ENCODE peak calls at places on chromosomes 2 and 18, in seven cellular contexts. One of them, this sample, is unnamed.

GRCh38 chr2:229313591-229313990 is 42.5 kb upstream of the PID1 start:
- DNase-seq in K562: no peak
- DNase-seq in SK-N-SH: no peak
- DNase-seq in GM12878: no peak
- DNase-seq in HepG2: no peak
- DNase-seq in H1: no peak
- DNase-seq in GM12891: no peak
- DNase-seq in this sample: no peak

GRCh38 chr2:152449578-152449977 is 114.6 kb downstream of the FMNL2 start:
- DNase-seq in K562: no peak
- DNase-seq in SK-N-SH: no peak
- DNase-seq in GM12878: no peak
- DNase-seq in HepG2: no peak
- DNase-seq in H1: no peak
- DNase-seq in GM12891: no peak
- DNase-seq in this sample: no peak

GRCh38 chr2:28437142-28437835 is 44.6 kb downstream of the FOSL2 start:
- DNase-seq in K562: no peak
- DNase-seq in SK-N-SH: peak; percentile 64
- DNase-seq in GM12878: no peak
- DNase-seq in HepG2: no peak
- DNase-seq in H1: no peak
- DNase-seq in GM12891: no peak
- DNase-seq in this sample: no peak

GRCh38 chr2:70935468-70936164 is at the start of gene ATP6V1B1:
- DNase-seq in K562: no peak
- DNase-seq in SK-N-SH: no peak
- DNase-seq in GM12878: no peak
- DNase-seq in HepG2: peak; percentile 23
- DNase-seq in H1: no peak
- DNase-seq in GM12891: no peak
- DNase-seq in this sample: no peak

GRCh38 chr18:44742741-44743311 is 62.1 kb downstream of the SETBP1 start:
- DNase-seq in K562: no peak
- DNase-seq in SK-N-SH: peak; percentile 66
- DNase-seq in GM12878: no peak
- DNase-seq in HepG2: no peak
- DNase-seq in H1: no peak
- DNase-seq in GM12891: no peak
- DNase-seq in this sample: no peak

GRCh38 chr18:3209859-3210569 is 9.8 kb downstream of the MYOM1 start:
- DNase-seq in K562: no peak
- DNase-seq in SK-N-SH: no peak
- DNase-seq in GM12878: peak; percentile 20
- DNase-seq in HepG2: no peak
- DNase-seq in H1: no peak
- DNase-seq in GM12891: no peak
- DNase-seq in this sample: no peak

GRCh38 chr2:133166024-133166423 is 402.2 kb downstream of the NCKAP5 start:
- DNase-seq in K562: no peak
- DNase-seq in SK-N-SH: no peak
- DNase-seq in GM12878: no peak
- DNase-seq in HepG2: no peak
- DNase-seq in H1: no peak
- DNase-seq in GM12891: no peak
- DNase-seq in this sample: no peak

GRCh38 chr2:226738821-226739507 is 60.7 kb downstream of the IRS1 start:
- DNase-seq in K562: no peak
- DNase-seq in SK-N-SH: no peak
- DNase-seq in GM12878: no peak
- DNase-seq in HepG2: peak; percentile 79
- DNase-seq in H1: no peak
- DNase-seq in GM12891: no peak
- DNase-seq in this sample: no peak

GRCh38 chr2:44680424-44680971 is 261.0 kb upstream of the SIX3 start:
- DNase-seq in K562: no peak
- DNase-seq in SK-N-SH: peak; percentile 63
- DNase-seq in GM12878: no peak
- DNase-seq in HepG2: no peak
- DNase-seq in H1: no peak
- DNase-seq in GM12891: no peak
- DNase-seq in this sample: no peak

GRCh38 chr2:219784178-219784577 is 156.7 kb downstream of the SLC4A3 start:
- DNase-seq in K562: no peak
- DNase-seq in SK-N-SH: no peak
- DNase-seq in GM12878: no peak
- DNase-seq in HepG2: no peak
- DNase-seq in H1: no peak
- DNase-seq in GM12891: no peak
- DNase-seq in this sample: no peak

DNA sequence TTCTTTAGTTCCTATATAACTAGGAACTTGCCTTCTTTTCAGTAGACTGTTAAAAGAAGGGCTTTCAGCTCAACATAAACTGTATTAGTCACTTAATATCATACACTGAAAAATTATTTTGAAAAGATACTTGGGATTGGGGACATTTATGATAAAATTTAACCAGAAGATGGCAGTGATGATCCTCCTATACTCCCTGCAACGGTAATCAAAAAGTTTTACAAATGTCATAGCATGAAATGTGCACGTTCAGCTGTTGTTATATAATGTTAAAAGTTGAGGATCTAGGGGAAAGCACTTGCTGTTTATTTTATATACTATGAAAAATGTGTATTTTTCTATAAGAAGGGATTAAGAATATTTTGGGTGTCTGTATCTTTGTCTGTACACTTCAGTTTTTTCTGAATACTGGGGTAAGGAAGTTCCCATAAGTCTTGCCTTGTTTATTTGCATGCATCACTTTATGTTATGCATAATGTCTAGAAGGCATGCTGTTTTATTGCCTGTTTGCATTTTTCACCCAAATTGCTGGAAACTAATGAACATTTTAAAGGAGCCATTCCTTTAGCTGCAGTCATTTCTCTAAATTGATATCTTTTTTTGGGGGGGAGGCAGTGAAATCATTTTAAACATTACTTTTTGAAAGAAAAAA is 19.0 kb downstream of the DYNC1I2 start:
- DNase-seq in K562: peak; percentile 26
- DNase-seq in SK-N-SH: peak; percentile 31
- DNase-seq in GM12878: no peak
- DNase-seq in HepG2: peak; percentile 34
- DNase-seq in H1: no peak
- DNase-seq in GM12891: no peak
- DNase-seq in this sample: no peak
- TF ChIP-seq TAF1 in K562: no peak
- TF ChIP-seq TAF1 in SK-N-SH: no peak
- TF ChIP-seq TAF1 in GM12878: no peak
- TF ChIP-seq TAF1 in HepG2: no peak
- TF ChIP-seq TAF1 in H1: no peak
- TF ChIP-seq TAF1 in GM12891: no peak
- TF ChIP-seq TAF1 in this sample: no peak

GRCh38 chr2:73825408-73825807 is 3.4 kb upstream of the STAMBP start:
- DNase-seq in K562: no peak
- DNase-seq in SK-N-SH: no peak
- DNase-seq in GM12878: no peak
- DNase-seq in HepG2: no peak
- DNase-seq in H1: no peak
- DNase-seq in GM12891: no peak
- DNase-seq in this sample: no peak

GRCh38 chr2:73823416-73823815 is 5.3 kb upstream of the STAMBP start:
- DNase-seq in K562: no peak
- DNase-seq in SK-N-SH: no peak
- DNase-seq in GM12878: no peak
- DNase-seq in HepG2: no peak
- DNase-seq in H1: no peak
- DNase-seq in GM12891: no peak
- DNase-seq in this sample: no peak

GRCh38 chr2:73822276-73822675 is 6.5 kb upstream of the STAMBP start:
- DNase-seq in K562: no peak
- DNase-seq in SK-N-SH: no peak
- DNase-seq in GM12878: peak; percentile 75
- DNase-seq in HepG2: no peak
- DNase-seq in H1: no peak
- DNase-seq in GM12891: no peak
- DNase-seq in this sample: no peak

GRCh38 chr2:73822991-73823390 is 5.8 kb upstream of the STAMBP start:
- DNase-seq in K562: no peak
- DNase-seq in SK-N-SH: no peak
- DNase-seq in GM12878: no peak
- DNase-seq in HepG2: no peak
- DNase-seq in H1: no peak
- DNase-seq in GM12891: no peak
- DNase-seq in this sample: no peak

DNA sequence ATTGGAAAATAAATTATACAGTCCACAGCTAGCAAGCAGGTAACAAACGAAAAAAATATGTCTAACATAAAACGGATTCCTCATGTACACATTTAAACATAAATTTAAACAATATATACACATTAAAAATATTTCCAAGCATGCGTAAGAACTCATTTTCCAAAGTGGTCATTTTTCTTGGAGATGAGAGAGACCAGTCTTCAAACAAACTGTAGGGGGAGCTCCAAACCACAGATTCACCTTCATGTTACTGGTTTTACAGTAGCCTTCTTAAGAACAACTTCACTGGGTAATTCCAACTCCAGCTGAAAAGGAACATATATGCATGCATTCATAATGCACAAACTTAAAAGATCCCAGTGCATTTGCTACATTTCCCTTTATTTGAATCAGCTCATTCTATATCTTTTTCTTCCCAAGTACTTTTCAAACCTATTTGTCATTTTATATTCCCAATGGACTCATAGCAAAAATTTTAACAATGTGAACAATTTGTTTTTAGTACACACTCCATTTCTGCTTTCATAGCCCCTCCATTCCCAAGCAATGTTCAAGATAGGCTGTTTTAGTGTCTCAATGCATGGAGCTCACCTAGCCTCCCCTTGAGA is 4.7 kb upstream of the STAMBP start:
- DNase-seq in K562: peak; percentile 81
- DNase-seq in SK-N-SH: peak; percentile 67
- DNase-seq in GM12878: peak; percentile 49
- DNase-seq in HepG2: peak; percentile 68
- DNase-seq in H1: no peak
- DNase-seq in GM12891: no peak
- DNase-seq in this sample: no peak
- TF ChIP-seq POLR2AphosphoS5 in K562: no peak
- TF ChIP-seq POLR2AphosphoS5 in SK-N-SH: no peak
- TF ChIP-seq POLR2AphosphoS5 in GM12878: no peak
- TF ChIP-seq POLR2AphosphoS5 in HepG2: no peak
- TF ChIP-seq POLR2AphosphoS5 in H1: no peak
- TF ChIP-seq POLR2AphosphoS5 in GM12891: no peak
- TF ChIP-seq POLR2AphosphoS5 in this sample: no peak

GRCh38 chr18:8139971-8140406 is 469.2 kb upstream of the RAB12 start:
- DNase-seq in K562: no peak
- DNase-seq in SK-N-SH: no peak
- DNase-seq in GM12878: no peak
- DNase-seq in HepG2: no peak
- DNase-seq in H1: no peak
- DNase-seq in GM12891: no peak
- DNase-seq in this sample: no peak
- TF ChIP-seq TAF1 in K562: no peak
- TF ChIP-seq TAF1 in SK-N-SH: no peak
- TF ChIP-seq TAF1 in GM12878: no peak
- TF ChIP-seq TAF1 in HepG2: no peak
- TF ChIP-seq TAF1 in H1: no peak
- TF ChIP-seq TAF1 in GM12891: no peak
- TF ChIP-seq TAF1 in this sample: no peak

GRCh38 chr18:75165926-75166325 is 43.0 kb downstream of the PTGR3 start:
- DNase-seq in K562: no peak
- DNase-seq in SK-N-SH: no peak
- DNase-seq in GM12878: no peak
- DNase-seq in HepG2: no peak
- DNase-seq in H1: no peak
- DNase-seq in GM12891: no peak
- DNase-seq in this sample: no peak

GRCh38 chr18:75169411-75169810 is 39.5 kb downstream of the PTGR3 start:
- DNase-seq in K562: no peak
- DNase-seq in SK-N-SH: no peak
- DNase-seq in GM12878: no peak
- DNase-seq in HepG2: no peak
- DNase-seq in H1: no peak
- DNase-seq in GM12891: no peak
- DNase-seq in this sample: no peak

GRCh38 chr18:75168654-75169053 is 40.3 kb downstream of the PTGR3 start:
- DNase-seq in K562: no peak
- DNase-seq in SK-N-SH: no peak
- DNase-seq in GM12878: no peak
- DNase-seq in HepG2: no peak
- DNase-seq in H1: no peak
- DNase-seq in GM12891: no peak
- DNase-seq in this sample: no peak

GRCh38 chr18:75167137-75167536 is 41.8 kb downstream of the PTGR3 start:
- DNase-seq in K562: no peak
- DNase-seq in SK-N-SH: no peak
- DNase-seq in GM12878: no peak
- DNase-seq in HepG2: no peak
- DNase-seq in H1: no peak
- DNase-seq in GM12891: no peak
- DNase-seq in this sample: no peak

GRCh38 chr18:75167759-75168211 is 41.2 kb downstream of the PTGR3 start:
- DNase-seq in K562: no peak
- DNase-seq in SK-N-SH: no peak
- DNase-seq in GM12878: no peak
- DNase-seq in HepG2: no peak
- DNase-seq in H1: no peak
- DNase-seq in GM12891: no peak
- DNase-seq in this sample: no peak
- TF ChIP-seq POLR2AphosphoS5 in K562: no peak
- TF ChIP-seq POLR2AphosphoS5 in SK-N-SH: no peak
- TF ChIP-seq POLR2AphosphoS5 in GM12878: no peak
- TF ChIP-seq POLR2AphosphoS5 in HepG2: no peak
- TF ChIP-seq POLR2AphosphoS5 in H1: no peak
- TF ChIP-seq POLR2AphosphoS5 in GM12891: no peak
- TF ChIP-seq POLR2AphosphoS5 in this sample: no peak

GRCh38 chr2:240957656-240958365 is 40.6 kb upstream of the SNED1 start:
- DNase-seq in K562: no peak
- DNase-seq in SK-N-SH: peak; percentile 79
- DNase-seq in GM12878: no peak
- DNase-seq in HepG2: peak; percentile 33
- DNase-seq in H1: no peak
- DNase-seq in GM12891: no peak
- DNase-seq in this sample: peak; percentile 23
- TF ChIP-seq TAF1 in K562: no peak
- TF ChIP-seq TAF1 in SK-N-SH: no peak
- TF ChIP-seq TAF1 in GM12878: no peak
- TF ChIP-seq TAF1 in HepG2: no peak
- TF ChIP-seq TAF1 in H1: no peak
- TF ChIP-seq TAF1 in GM12891: no peak
- TF ChIP-seq TAF1 in this sample: no peak

DNA sequence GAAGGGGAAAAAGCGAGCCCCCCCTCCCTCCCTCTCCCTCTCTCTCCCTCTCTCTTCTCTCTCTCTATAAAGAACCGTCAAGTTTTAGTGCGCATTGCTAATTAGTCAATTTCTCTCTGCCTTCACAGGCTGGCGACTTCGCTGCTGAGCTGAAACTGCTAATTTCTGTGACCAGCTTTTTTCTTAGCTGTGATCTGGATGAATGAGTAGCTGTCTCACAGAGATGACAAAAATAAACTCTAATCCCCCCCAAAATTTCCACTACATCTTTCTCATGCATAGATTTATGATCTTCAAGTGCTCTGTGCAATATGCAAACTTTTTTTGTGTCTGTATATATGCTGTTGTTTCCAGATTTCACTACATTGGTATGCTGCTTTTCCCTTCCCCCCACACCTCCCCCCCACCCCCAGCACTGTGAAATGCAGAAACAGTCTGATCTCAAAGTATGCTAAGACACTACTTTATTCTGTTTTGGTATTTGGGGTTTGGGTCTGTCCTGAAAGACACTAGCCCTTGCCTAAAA is 427 bp upstream of the KLHL14 start:
- DNase-seq in K562: no peak
- DNase-seq in SK-N-SH: no peak
- DNase-seq in GM12878: no peak
- DNase-seq in HepG2: no peak
- DNase-seq in H1: no peak
- DNase-seq in GM12891: no peak
- DNase-seq in this sample: no peak
- TF ChIP-seq POLR2AphosphoS5 in K562: no peak
- TF ChIP-seq POLR2AphosphoS5 in SK-N-SH: no peak
- TF ChIP-seq POLR2AphosphoS5 in GM12878: no peak
- TF ChIP-seq POLR2AphosphoS5 in HepG2: no peak
- TF ChIP-seq POLR2AphosphoS5 in H1: no peak
- TF ChIP-seq POLR2AphosphoS5 in GM12891: no peak
- TF ChIP-seq POLR2AphosphoS5 in this sample: no peak

This sample was measured in GM12892.